ENCODE peak calls at places on chromosome 14, in ten cellular contexts. L is sigmoid colon, T is A549, F is stomach, Q is suprapubic skin, R is SK-N-SH, J is tibial nerve, E is K562, N is HepG2, K is H1. H is an unnamed sample.

GRCh38 chr14:104403421-104404220 is 175.9 kb upstream of the C14orf180 start:
- DNase-seq in F (peak; percentile 20), J (no peak), L (no peak), N (no peak), R (no peak), Q (peak; percentile 56), E (no peak), K (no peak), T (no peak), H (peak; percentile 6)

GRCh38 chr14:86654558-86655184 is 1124.7 kb downstream of the FLRT2 start:
- DNase-seq in Q (no peak), N (peak; percentile 34), F (peak; percentile 80), K (no peak), E (peak; percentile 16), T (peak; percentile 7), R (peak; percentile 19), J (peak; percentile 61), L (no peak), H (no peak)

GRCh38 chr14:60064491-60065072 is 27.1 kb upstream of the PCNX4 start:
- DNase-seq in T (peak; percentile 3), K (no peak), N (peak; percentile 9), J (no peak), L (no peak), Q (no peak), E (no peak), R (peak; percentile 20), F (no peak), H (no peak)

GRCh38 chr14:36513012-36513420 is 7.0 kb downstream of the NKX2-1 start:
- DNase-seq in J (no peak), T (no peak), Q (no peak), E (no peak), F (no peak), K (no peak), R (peak; percentile 5), L (no peak), N (no peak), H (no peak)

GRCh38 chr14:45251912-45252311 is 1.1 kb downstream of the MIS18BP1 start:
- DNase-seq in K (no peak), J (no peak), F (no peak), R (peak; percentile 9), Q (no peak), T (no peak), E (no peak), N (peak; percentile 16), L (no peak), H (no peak)

GRCh38 chr14:50773632-50774541 is 57.1 kb downstream of the NIN start:
- DNase-seq in R (peak; percentile 76), T (peak; percentile 63), K (peak; percentile 38), N (peak; percentile 11), Q (no peak), E (peak; percentile 62), J (peak; percentile 63), F (peak; percentile 69), L (no peak), H (no peak)

GRCh38 chr14:41144370-41144769 is 462.3 kb upstream of the LRFN5 start:
- DNase-seq in L (no peak), K (no peak), F (no peak), J (no peak), R (no peak), N (no peak), E (no peak), T (no peak), Q (no peak), H (no peak)

GRCh38 chr14:49907186-49907585 is 14.3 kb downstream of the ARF6 start:
- DNase-seq in Q (no peak), E (no peak), F (no peak), K (no peak), R (no peak), J (no peak), N (no peak), T (no peak), L (no peak), H (no peak)

GRCh38 chr14:76977793-76978730 is 50.4 kb downstream of the IRF2BPL start:
- DNase-seq in R (peak; percentile 47), N (peak; percentile 52), K (no peak), Q (peak; percentile 86), J (peak; percentile 29), T (no peak), F (peak; percentile 41), L (peak; percentile 82), E (peak; percentile 68), H (peak; percentile 59)

GRCh38 chr14:68020999-68021663 is 201.6 kb downstream of the RAD51B start:
- DNase-seq in F (no peak), N (no peak), R (no peak), Q (no peak), T (no peak), L (no peak), J (no peak), K (no peak), E (no peak), H (no peak)

GRCh38 chr14:59067135-59067894 is 121.2 kb upstream of the DAAM1 start:
- DNase-seq in T (no peak), J (no peak), Q (no peak), K (no peak), N (no peak), R (no peak), F (no peak), L (no peak), E (no peak), H (no peak)

GRCh38 chr14:71319646-71320045 is 412.4 kb downstream of the PCNX1 start:
- DNase-seq in E (no peak), T (peak; percentile 13), L (no peak), K (no peak), R (peak; percentile 22), Q (no peak), J (no peak), N (no peak), F (no peak), H (no peak)

GRCh38 chr14:66540038-66540437 is 32.1 kb downstream of the GPHN start:
- DNase-seq in R (no peak), J (no peak), F (no peak), T (no peak), L (no peak), N (no peak), E (no peak), K (no peak), Q (no peak), H (no peak)

GRCh38 chr14:35155962-35156361 is 33.6 kb downstream of the PRORP start:
- DNase-seq in F (no peak), J (no peak), R (peak; percentile 21), N (no peak), K (no peak), Q (no peak), E (no peak), L (no peak), T (no peak), H (no peak)

GRCh38 chr14:99619873-99620834 is 16.1 kb upstream of the CCDC85C start:
- DNase-seq in J (no peak), F (no peak), T (no peak), N (no peak), E (no peak), L (no peak), R (no peak), K (no peak), Q (no peak), H (no peak)
- TF ChIP-seq EP300 in J (no peak), F (no peak), T (no peak), N (no peak), E (no peak), L (no peak), R (no peak), K (no peak), Q (no peak), H (no peak)

GRCh38 chr14:92943855-92944570 is 21.1 kb downstream of the CHGA start:
- DNase-seq in E (peak; percentile 23), Q (no peak), R (no peak), T (no peak), N (no peak), K (no peak), J (no peak), L (no peak), F (no peak), H (no peak)
- H3K4me1 ChIP-seq in E (peaks cover 33% of the 10 kb centered on the region), Q (peaks cover 6% of the 10 kb centered on the region), R (peaks cover 39% of the 10 kb centered on the region), T (peaks cover 20% of the 10 kb centered on the region), N (no peaks in the 10 kb centered on the region), K (no peaks in the 10 kb centered on the region), J (no peaks in the 10 kb centered on the region), L (no peaks in the 10 kb centered on the region), F (peaks cover 13% of the 10 kb centered on the region), H (peaks cover 2% of the 10 kb centered on the region)

DNA sequence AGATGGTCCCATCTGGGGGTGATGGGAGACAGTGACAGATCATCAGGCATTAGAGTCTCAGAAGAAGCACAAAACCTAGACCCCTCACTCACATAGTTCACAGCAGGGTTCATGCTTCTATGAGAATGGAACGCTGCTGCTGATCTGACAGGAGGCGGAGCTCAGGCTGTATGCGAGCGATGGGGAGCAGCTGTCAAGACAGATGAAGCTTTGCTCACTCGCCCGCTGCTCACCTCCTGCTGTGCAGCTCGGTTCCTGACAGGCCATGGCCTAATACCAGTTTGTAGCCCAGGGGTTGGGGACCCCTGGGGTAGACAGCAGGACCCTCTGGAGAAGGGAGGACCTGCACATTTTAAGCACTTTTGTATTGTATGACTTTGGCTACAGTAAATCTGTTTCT is 111.2 kb downstream of the LGMN start:
- DNase-seq in J (no peak), K (no peak), E (no peak), L (no peak), Q (no peak), N (no peak), R (no peak), T (no peak), F (no peak), H (no peak)
- TF ChIP-seq EP300 in J (no peak), K (no peak), E (no peak), L (no peak), Q (no peak), N (no peak), R (no peak), T (no peak), F (no peak), H (no peak)

GRCh38 chr14:92108345-92109254 is 2.2 kb upstream of the ATXN3 start:
- DNase-seq in E (no peak), N (peak; percentile 73), Q (no peak), J (no peak), R (no peak), K (no peak), F (no peak), L (no peak), T (no peak), H (no peak)

GRCh38 chr14:92106095-92106937 is at the start of gene ATXN3:
- DNase-seq in T (peak; percentile 98), L (peak; percentile 99), N (peak; percentile 96), Q (peak; percentile 98), J (peak; percentile 94), F (peak; percentile 97), E (peak; percentile 97), K (peak; percentile 91), R (peak; percentile 98), H (peak; percentile 97)

GRCh38 chr14:92105073-92105844 is 1.1 kb downstream of the ATXN3 start:
- DNase-seq in R (no peak), F (no peak), T (peak; percentile 13), K (no peak), E (no peak), J (no peak), L (no peak), N (no peak), Q (no peak), H (no peak)

GRCh38 chr14:92103363-92103762 is 3.0 kb downstream of the ATXN3 start:
- DNase-seq in L (no peak), Q (no peak), E (no peak), J (no peak), R (no peak), K (no peak), N (no peak), F (no peak), T (no peak), H (no peak)

DNA sequence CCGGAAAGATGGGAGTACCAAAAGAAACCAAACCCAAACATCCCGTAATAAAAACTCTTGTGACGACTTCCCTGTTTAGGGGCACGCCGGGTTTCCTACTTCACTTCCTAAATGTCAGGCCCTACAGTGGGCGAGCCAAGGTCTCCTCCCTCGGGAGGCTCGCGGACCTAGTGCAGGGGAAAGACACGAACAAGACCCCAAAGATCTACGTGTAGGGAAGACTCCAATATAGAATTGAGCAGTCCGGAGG is 612 bp downstream of the ATXN3 start:
- DNase-seq in E (peak; percentile 7), Q (peak; percentile 83), J (peak; percentile 57), L (peak; percentile 82), K (no peak), F (peak; percentile 38), R (no peak), N (peak; percentile 5), T (no peak), H (peak; percentile 71)
- H3K4me1 ChIP-seq in E (peaks cover 7% of the 10 kb centered on the region), Q (peaks cover 28% of the 10 kb centered on the region), J (no peaks in the 10 kb centered on the region), L (peaks cover 33% of the 10 kb centered on the region), K (peaks cover 7% of the 10 kb centered on the region), F (peaks cover 35% of the 10 kb centered on the region), R (peaks cover 3% of the 10 kb centered on the region), N (peaks cover 59% of the 10 kb centered on the region), T (peaks cover 23% of the 10 kb centered on the region), H (peaks cover 18% of the 10 kb centered on the region)

H was measured in ovary.